ENCODE peak calls at places on chromosomes 12 and 14, in five cellular contexts. One of them, this sample, is unnamed.

GRCh38 chr14:68084256-68084655 is 264.7 kb downstream of the RAD51B start:
- DNase-seq in H1: no peak
- DNase-seq in mesenchymal stem cell: peak; percentile 58
- DNase-seq in IMR-90: peak; percentile 45
- DNase-seq in trophoblast cell: no peak
- DNase-seq in this sample: no peak

GRCh38 chr14:94412671-94413638 is 24.6 kb upstream of the SERPINA1 start:
- DNase-seq in H1: no peak
- DNase-seq in mesenchymal stem cell: no peak
- DNase-seq in IMR-90: no peak
- DNase-seq in trophoblast cell: peak; percentile 48
- DNase-seq in this sample: no peak

GRCh38 chr12:109020136-109020535 is 732 bp downstream of the SVOP start:
- DNase-seq in H1: no peak
- DNase-seq in mesenchymal stem cell: no peak
- DNase-seq in IMR-90: no peak
- DNase-seq in trophoblast cell: no peak
- DNase-seq in this sample: no peak

GRCh38 chr12:11543513-11544168 is 105.8 kb upstream of the ETV6 start:
- DNase-seq in H1: no peak
- DNase-seq in mesenchymal stem cell: peak; percentile 55
- DNase-seq in IMR-90: peak; percentile 25
- DNase-seq in trophoblast cell: no peak
- DNase-seq in this sample: no peak

GRCh38 chr12:64825143-64826011 is 930 bp downstream of the TBC1D30 start:
- DNase-seq in H1: peak; percentile 70
- DNase-seq in mesenchymal stem cell: no peak
- DNase-seq in IMR-90: no peak
- DNase-seq in trophoblast cell: no peak
- DNase-seq in this sample: no peak

GRCh38 chr14:61344437-61345143 is 23.2 kb downstream of the PRKCH start:
- DNase-seq in H1: no peak
- DNase-seq in mesenchymal stem cell: no peak
- DNase-seq in IMR-90: no peak
- DNase-seq in trophoblast cell: no peak
- DNase-seq in this sample: no peak

GRCh38 chr14:62691613-62692489 is 353.4 kb downstream of the KCNH5 start:
- DNase-seq in H1: no peak
- DNase-seq in mesenchymal stem cell: peak; percentile 97
- DNase-seq in IMR-90: peak; percentile 97
- DNase-seq in trophoblast cell: peak; percentile 93
- DNase-seq in this sample: no peak

GRCh38 chr12:110846615-110847566 is at the start of gene CCDC63:
- DNase-seq in H1: peak; percentile 83
- DNase-seq in mesenchymal stem cell: peak; percentile 52
- DNase-seq in IMR-90: no peak
- DNase-seq in trophoblast cell: peak; percentile 54
- DNase-seq in this sample: peak; percentile 65

GRCh38 chr12:113070117-113070906 is 13.8 kb downstream of the DTX1 start:
- DNase-seq in H1: no peak
- DNase-seq in mesenchymal stem cell: no peak
- DNase-seq in IMR-90: no peak
- DNase-seq in trophoblast cell: peak; percentile 31
- DNase-seq in this sample: no peak

GRCh38 chr14:67641902-67642749 is 22.4 kb downstream of the ARG2 start:
- DNase-seq in H1: no peak
- DNase-seq in mesenchymal stem cell: no peak
- DNase-seq in IMR-90: no peak
- DNase-seq in trophoblast cell: no peak
- DNase-seq in this sample: no peak

GRCh38 chr12:102023343-102023930 is 38.4 kb downstream of the WASHC3 start:
- DNase-seq in H1: no peak
- DNase-seq in mesenchymal stem cell: peak; percentile 60
- DNase-seq in IMR-90: peak; percentile 86
- DNase-seq in trophoblast cell: no peak
- DNase-seq in this sample: no peak

GRCh38 chr14:71703477-71703876 is 228.8 kb upstream of the RGS6 start:
- DNase-seq in H1: no peak
- DNase-seq in mesenchymal stem cell: peak; percentile 12
- DNase-seq in IMR-90: peak; percentile 76
- DNase-seq in trophoblast cell: no peak
- DNase-seq in this sample: no peak

GRCh38 chr12:117714203-117714602 is 254.6 kb downstream of the KSR2 start:
- DNase-seq in H1: no peak
- DNase-seq in mesenchymal stem cell: no peak
- DNase-seq in IMR-90: no peak
- DNase-seq in trophoblast cell: no peak
- DNase-seq in this sample: no peak

GRCh38 chr12:41442905-41443304 is 254.8 kb downstream of the PDZRN4 start:
- DNase-seq in H1: no peak
- DNase-seq in mesenchymal stem cell: peak; percentile 6
- DNase-seq in IMR-90: no peak
- DNase-seq in trophoblast cell: no peak
- DNase-seq in this sample: no peak

GRCh38 chr14:102525213-102526143 is 15.9 kb upstream of the ANKRD9 start:
- DNase-seq in H1: no peak
- DNase-seq in mesenchymal stem cell: peak; percentile 82
- DNase-seq in IMR-90: peak; percentile 59
- DNase-seq in trophoblast cell: peak; percentile 70
- DNase-seq in this sample: no peak

GRCh38 chr14:71658261-71658860 is 273.9 kb upstream of the RGS6 start:
- DNase-seq in H1: no peak
- DNase-seq in mesenchymal stem cell: no peak
- DNase-seq in IMR-90: no peak
- DNase-seq in trophoblast cell: no peak
- DNase-seq in this sample: no peak

DNA sequence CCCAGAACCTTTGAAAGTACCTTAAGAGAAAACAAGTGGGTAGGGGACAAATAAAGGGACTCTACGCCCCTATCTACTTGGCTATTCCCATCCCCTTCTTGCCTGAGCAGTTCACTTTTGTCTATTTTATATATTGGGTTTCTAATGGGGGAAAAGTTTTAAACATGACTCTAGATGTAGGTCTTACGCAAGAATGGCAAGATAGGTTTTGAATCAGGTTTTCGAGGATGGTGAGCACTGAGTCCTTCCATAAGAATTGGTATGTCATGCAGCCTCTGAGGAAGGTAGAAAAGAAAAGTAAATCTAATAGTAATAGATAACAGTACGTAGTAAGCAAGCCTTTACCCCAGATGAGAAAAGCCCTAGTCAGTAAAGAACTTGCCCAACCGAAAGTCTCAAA is 86.7 kb upstream of the TMEM263 start:
- DNase-seq in H1: no peak
- DNase-seq in mesenchymal stem cell: no peak
- DNase-seq in IMR-90: no peak
- DNase-seq in trophoblast cell: no peak
- DNase-seq in this sample: no peak
- H3K14ac ChIP-seq in H1: no peak overlapping the region
- H3K14ac ChIP-seq in mesenchymal stem cell: no peak overlapping the region
- H3K14ac ChIP-seq in IMR-90: no peak overlapping the region
- H3K14ac ChIP-seq in trophoblast cell: no peak overlapping the region
- H3K14ac ChIP-seq in this sample: no peak overlapping the region

DNA sequence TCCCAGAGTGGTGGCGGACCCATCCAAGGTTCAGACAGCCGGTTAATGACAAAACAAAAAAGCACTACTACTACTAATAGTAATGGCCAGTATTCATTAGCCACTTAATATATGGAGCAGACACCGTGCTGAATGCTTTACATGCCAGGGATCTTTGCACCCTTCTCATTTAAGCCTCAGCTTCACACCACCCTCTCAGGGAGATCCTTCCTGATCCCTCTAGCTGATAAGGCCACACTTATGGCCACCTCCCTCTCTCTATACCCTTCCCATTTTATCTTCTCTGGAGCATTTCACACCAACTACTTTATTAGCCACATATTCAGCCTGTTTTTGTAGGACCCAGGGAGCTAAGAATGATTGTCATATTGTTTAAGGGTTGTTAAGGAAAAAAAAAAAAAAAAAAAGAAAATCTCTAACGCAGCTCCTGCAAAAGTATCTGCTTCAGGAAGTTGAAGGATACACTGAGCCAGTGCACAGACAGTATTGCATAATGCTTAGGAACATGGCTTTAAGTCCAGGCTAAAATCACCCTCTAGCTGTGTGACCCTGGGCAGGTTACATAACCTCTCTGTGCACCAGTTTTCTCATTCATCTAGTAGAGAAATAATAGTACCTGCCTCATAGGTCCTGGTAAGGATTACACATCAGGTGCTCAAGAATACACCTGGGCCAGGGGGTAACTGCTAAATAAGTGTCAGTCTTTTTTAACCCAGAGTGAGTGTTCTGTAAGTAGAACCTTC is 29.4 kb downstream of the NUAK1 start:
- DNase-seq in H1: no peak
- DNase-seq in mesenchymal stem cell: peak; percentile 46
- DNase-seq in IMR-90: no peak
- DNase-seq in trophoblast cell: peak; percentile 30
- DNase-seq in this sample: no peak
- H3K4me3 ChIP-seq in H1: no peak overlapping the region
- H3K4me3 ChIP-seq in mesenchymal stem cell: no peak overlapping the region
- H3K4me3 ChIP-seq in IMR-90: no peak overlapping the region
- H3K4me3 ChIP-seq in trophoblast cell: no peak overlapping the region
- H3K4me3 ChIP-seq in this sample: no peak overlapping the region

GRCh38 chr12:70536650-70537049 is 100.6 kb downstream of the PTPRB start:
- DNase-seq in H1: no peak
- DNase-seq in mesenchymal stem cell: no peak
- DNase-seq in IMR-90: no peak
- DNase-seq in trophoblast cell: no peak
- DNase-seq in this sample: no peak
- H3K14ac ChIP-seq in H1: no peak overlapping the region
- H3K14ac ChIP-seq in mesenchymal stem cell: no peak overlapping the region
- H3K14ac ChIP-seq in IMR-90: no peak overlapping the region
- H3K14ac ChIP-seq in trophoblast cell: no peak overlapping the region
- H3K14ac ChIP-seq in this sample: no peak overlapping the region

GRCh38 chr14:21537088-21537424 is 10.9 kb upstream of the SALL2 start:
- DNase-seq in H1: no peak
- DNase-seq in mesenchymal stem cell: no peak
- DNase-seq in IMR-90: no peak
- DNase-seq in trophoblast cell: no peak
- DNase-seq in this sample: peak; percentile 80
- H3K4me3 ChIP-seq in H1: peak overlapping the region; percentile 87
- H3K4me3 ChIP-seq in mesenchymal stem cell: peak overlapping the region; percentile 74
- H3K4me3 ChIP-seq in IMR-90: no peak overlapping the region
- H3K4me3 ChIP-seq in trophoblast cell: no peak overlapping the region
- H3K4me3 ChIP-seq in this sample: peak overlapping the region; percentile 89

DNA sequence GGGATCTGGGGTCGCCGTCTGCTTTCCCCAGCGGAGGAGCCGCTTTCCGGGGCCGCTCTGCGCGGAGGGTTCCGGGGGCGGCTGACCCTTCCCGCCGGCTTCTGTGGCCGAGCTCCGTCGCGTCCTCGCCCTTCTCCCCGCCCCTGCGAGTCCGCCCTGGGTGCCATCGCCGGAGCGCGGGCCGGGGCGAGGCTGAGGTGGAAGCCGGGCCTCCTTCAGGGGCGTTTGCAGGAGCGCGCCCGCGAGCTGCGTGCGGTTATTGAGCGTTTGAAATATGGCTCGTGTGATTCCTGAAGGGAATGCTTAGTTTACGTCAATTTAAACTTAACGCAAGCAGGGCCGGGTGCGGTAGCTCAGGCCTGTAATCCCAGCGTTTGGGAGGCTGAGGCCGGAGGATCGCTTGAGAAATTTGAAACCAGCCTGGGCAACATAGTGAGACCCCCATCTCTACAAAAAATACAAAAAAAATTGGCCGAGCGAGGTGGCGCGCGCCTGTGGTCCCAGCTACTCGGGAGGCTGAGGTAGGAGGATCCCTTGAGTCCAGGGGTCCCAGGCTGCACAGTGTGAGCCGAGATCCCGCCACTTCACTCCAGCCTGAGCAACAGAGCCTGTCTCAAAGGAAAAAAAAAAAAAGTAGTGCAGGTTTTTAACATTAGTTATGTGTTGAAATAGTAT is 664 bp downstream of the PGAM5 start:
- DNase-seq in H1: peak; percentile 72
- DNase-seq in mesenchymal stem cell: peak; percentile 50
- DNase-seq in IMR-90: peak; percentile 23
- DNase-seq in trophoblast cell: peak; percentile 49
- DNase-seq in this sample: no peak
- H3K14ac ChIP-seq in H1: no peak overlapping the region
- H3K14ac ChIP-seq in mesenchymal stem cell: no peak overlapping the region
- H3K14ac ChIP-seq in IMR-90: peak overlapping the region; percentile 72
- H3K14ac ChIP-seq in trophoblast cell: peak overlapping the region; percentile 59
- H3K14ac ChIP-seq in this sample: no peak overlapping the region

DNA sequence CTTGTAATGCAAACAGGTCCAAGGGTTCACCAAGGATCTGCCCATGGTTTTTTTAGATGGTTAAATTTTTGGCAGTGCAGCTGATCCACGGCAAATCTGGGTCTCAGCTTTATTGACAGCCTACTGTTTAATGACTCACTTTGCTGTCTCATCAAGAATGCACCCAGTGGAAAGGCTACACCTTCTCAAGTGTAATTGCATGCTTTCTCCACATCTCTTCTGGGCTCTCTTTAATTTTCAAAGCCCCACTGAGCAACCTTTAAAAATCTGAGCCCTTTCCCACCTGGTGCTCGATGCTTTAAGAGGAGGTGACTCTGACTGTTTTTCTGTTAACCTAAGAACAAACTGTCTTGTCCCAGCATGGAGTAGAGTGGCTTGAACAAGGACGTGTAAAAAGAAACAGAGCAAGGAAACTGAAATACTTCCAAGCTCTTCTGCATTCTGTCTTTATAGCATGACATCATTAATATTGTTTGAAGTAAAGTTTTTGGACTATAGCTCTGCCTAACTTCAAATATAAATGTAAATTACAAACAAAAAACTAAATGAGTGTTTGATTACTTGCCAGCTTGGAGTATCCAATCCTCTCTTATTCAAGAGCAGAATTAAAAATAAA is 214.2 kb upstream of the KRR1 start:
- DNase-seq in H1: no peak
- DNase-seq in mesenchymal stem cell: peak; percentile 73
- DNase-seq in IMR-90: peak; percentile 74
- DNase-seq in trophoblast cell: no peak
- DNase-seq in this sample: no peak
- H3K4me3 ChIP-seq in H1: no peak overlapping the region
- H3K4me3 ChIP-seq in mesenchymal stem cell: peak overlapping the region; percentile 13
- H3K4me3 ChIP-seq in IMR-90: no peak overlapping the region
- H3K4me3 ChIP-seq in trophoblast cell: no peak overlapping the region
- H3K4me3 ChIP-seq in this sample: no peak overlapping the region